ENCODE peak calls at places on chromosomes 6 and 20, in four cellular contexts. W, O, L and G are unnamed samples.

GRCh38 chr6:62059898-62060297 is 226.1 kb downstream of the KHDRBS2 start:
- DNase-seq in O (no peak), W (no peak), L (no peak), G (no peak)

GRCh38 chr6:138248878-138249277 is 30.6 kb upstream of the PBOV1 start:
- DNase-seq in W (no peak), O (no peak), L (no peak), G (no peak)

GRCh38 chr20:51749674-51750036 is 18.5 kb downstream of the ATP9A start:
- DNase-seq in O (no peak), L (no peak), W (peak; percentile 36), G (no peak)

GRCh38 chr6:26415791-26416190 is 13.7 kb downstream of the BTN3A1 start:
- DNase-seq in W (peak; percentile 6), L (no peak), O (no peak), G (no peak)

GRCh38 chr20:62059926-62060630 is 5.6 kb downstream of the TAF4 start:
- DNase-seq in O (no peak), W (no peak), L (no peak), G (no peak)

GRCh38 chr20:35042268-35042667 is 50.3 kb downstream of the TRPC4AP start:
- DNase-seq in O (no peak), L (no peak), W (no peak), G (no peak)

GRCh38 chr6:25176466-25176865 is 102.7 kb upstream of the CARMIL1 start:
- DNase-seq in O (no peak), W (no peak), L (no peak), G (no peak)

GRCh38 chr6:105077592-105078463 is 102.0 kb downstream of the POPDC3 start:
- DNase-seq in W (peak; percentile 32), O (no peak), L (peak; percentile 35), G (peak; percentile 50)

GRCh38 chr6:109788687-109789086 is 97.6 kb downstream of the FIG4 start:
- DNase-seq in O (no peak), W (no peak), L (no peak), G (no peak)

GRCh38 chr6:107820571-107821261 is 3.4 kb downstream of the SCML4 start:
- DNase-seq in W (peak; percentile 24), L (no peak), O (no peak), G (peak; percentile 23)

GRCh38 chr6:33609444-33610034 is 11.6 kb upstream of the ITPR3 start:
- DNase-seq in W (peak; percentile 38), L (peak; percentile 41), O (no peak), G (no peak)

GRCh38 chr6:167037762-167038161 is 38.6 kb downstream of the CEP43 start:
- DNase-seq in W (no peak), O (no peak), L (no peak), G (no peak)

GRCh38 chr6:15329154-15329781 is 83.4 kb downstream of the JARID2 start:
- DNase-seq in L (no peak), W (peak; percentile 93), O (no peak), G (peak; percentile 62)

GRCh38 chr6:127900935-127901334 is at the start of gene THEMIS:
- DNase-seq in L (no peak), W (no peak), O (no peak), G (no peak)

GRCh38 chr6:4714961-4715501 is 61.2 kb upstream of the CDYL start:
- DNase-seq in O (no peak), L (no peak), W (peak; percentile 42), G (no peak)

GRCh38 chr20:63315982-63316491 is 23.1 kb downstream of the COL20A1 start:
- DNase-seq in W (no peak), L (no peak), O (no peak), G (no peak)

GRCh38 chr6:16570221-16570553 is 191.1 kb downstream of the ATXN1 start:
- DNase-seq in W (no peak), O (no peak), L (no peak), G (no peak)

GRCh38 chr6:3610206-3610605 is 141.3 kb downstream of the PXDC1 start:
- DNase-seq in L (no peak), W (peak; percentile 76), O (no peak), G (no peak)

GRCh38 chr20:45905505-45906079 is 6.4 kb downstream of the PLTP start:
- DNase-seq in L (no peak), W (peak; percentile 92), O (no peak), G (no peak)

GRCh38 chr6:44569931-44570385 is 182.5 kb downstream of the CDC5L start:
- DNase-seq in L (no peak), W (no peak), O (no peak), G (no peak)

GRCh38 chr6:101401792-101402617 is 8.5 kb downstream of the GRIK2 start:
- DNase-seq in L (no peak), O (no peak), W (no peak), G (peak; percentile 88)

GRCh38 chr20:61449057-61449456 is 197.0 kb downstream of the CDH4 start:
- DNase-seq in W (no peak), L (no peak), O (no peak), G (no peak)

GRCh38 chr6:35787266-35788218 is 6.7 kb downstream of the CLPSL1 start:
- DNase-seq in L (no peak), O (no peak), W (no peak), G (no peak)

GRCh38 chr20:6184086-6184485 is 61.3 kb upstream of the FERMT1 start:
- DNase-seq in L (no peak), W (no peak), O (no peak), G (no peak)

GRCh38 chr6:193773-194310 is 98.4 kb upstream of the DUSP22 start:
- DNase-seq in L (peak; percentile 72), W (no peak), O (no peak), G (no peak)

GRCh38 chr6:134317471-134318131 is at the start of gene SGK1:
- DNase-seq in O (no peak), L (no peak), W (peak; percentile 78), G (peak; percentile 56)

GRCh38 chr6:27650620-27651370 is 177.9 kb upstream of the ZNF184 start:
- DNase-seq in O (no peak), L (no peak), W (peak; percentile 74), G (peak; percentile 80)

GRCh38 chr6:27541212-27541931 is 68.5 kb upstream of the ZNF184 start:
- DNase-seq in O (no peak), W (peak; percentile 52), L (no peak), G (peak; percentile 39)

GRCh38 chr20:37071481-37071911 is 24.3 kb downstream of the RBL1 start:
- DNase-seq in O (no peak), L (no peak), W (peak; percentile 85), G (no peak)

GRCh38 chr6:130890531-130890950 is 63.3 kb downstream of the SMLR1 start:
- DNase-seq in O (no peak), L (no peak), W (no peak), G (no peak)

GRCh38 chr6:37763413-37763812 is 56.1 kb upstream of the ZFAND3 start:
- DNase-seq in W (no peak), O (no peak), L (no peak), G (no peak)

GRCh38 chr20:48066256-48066655 is 281.0 kb upstream of the SULF2 start:
- DNase-seq in O (no peak), W (peak; percentile 60), L (no peak), G (no peak)

GRCh38 chr20:45100563-45101245 is at the start of gene KCNS1:
- DNase-seq in W (no peak), L (no peak), O (peak; percentile 33), G (peak; percentile 72)

GRCh38 chr20:36468149-36469000 is 72.9 kb upstream of the MYL9 start:
- DNase-seq in W (no peak), L (peak; percentile 55), O (no peak), G (no peak)

GRCh38 chr6:27250955-27251671 is 3.6 kb downstream of the PRSS16 start:
- DNase-seq in L (peak; percentile 85), W (peak; percentile 88), O (peak; percentile 90), G (peak; percentile 97)

GRCh38 chr6:156950084-156950483 is 172.9 kb downstream of the ARID1B start:
- DNase-seq in O (no peak), L (no peak), W (no peak), G (no peak)

GRCh38 chr6:22448311-22448711 is 121.1 kb upstream of the HDGFL1 start:
- DNase-seq in W (no peak), O (no peak), L (no peak), G (peak; percentile 63)

GRCh38 chr6:22445946-22446345 is 123.4 kb upstream of the HDGFL1 start:
- DNase-seq in L (no peak), W (no peak), O (no peak), G (no peak)

GRCh38 chr6:22444335-22444734 is 125.0 kb upstream of the HDGFL1 start:
- DNase-seq in W (no peak), O (no peak), L (no peak), G (no peak)

GRCh38 chr6:22447191-22447590 is 122.2 kb upstream of the HDGFL1 start:
- DNase-seq in L (no peak), W (no peak), O (no peak), G (peak; percentile 31)

GRCh38 chr6:22447862-22448261 is 121.5 kb upstream of the HDGFL1 start:
- DNase-seq in L (no peak), O (no peak), W (no peak), G (peak; percentile 66)
- H3K9me3 ChIP-seq in L (no peaks in the 10 kb centered on the region), O (no peaks in the 10 kb centered on the region), W (peaks cover 6% of the 10 kb centered on the region), G (no peaks in the 10 kb centered on the region)

DNA sequence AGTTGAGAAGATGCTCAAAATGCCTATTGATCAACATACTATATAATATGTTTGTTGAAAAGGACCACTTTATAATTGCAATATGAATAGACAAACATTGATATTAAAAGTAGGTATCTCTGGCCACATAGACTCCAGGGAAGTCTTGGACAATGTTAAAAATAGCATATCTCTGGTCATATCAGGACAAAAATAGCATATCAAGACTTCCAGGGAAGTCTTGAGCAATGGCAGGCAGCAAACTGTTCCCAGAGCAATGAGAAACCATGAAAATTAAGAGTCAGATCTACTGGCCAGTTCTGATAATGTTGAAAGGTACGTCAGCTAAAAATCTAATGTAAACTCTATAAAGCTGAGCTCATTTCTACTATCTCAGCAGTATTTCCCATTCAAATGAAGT is 1130.3 kb upstream of the CITED2 start:
- DNase-seq in L (no peak), W (no peak), O (no peak), G (no peak)
- H3K9me3 ChIP-seq in L (no peaks in the 10 kb centered on the region), W (no peaks in the 10 kb centered on the region), O (no peaks in the 10 kb centered on the region), G (no peaks in the 10 kb centered on the region)

DNA sequence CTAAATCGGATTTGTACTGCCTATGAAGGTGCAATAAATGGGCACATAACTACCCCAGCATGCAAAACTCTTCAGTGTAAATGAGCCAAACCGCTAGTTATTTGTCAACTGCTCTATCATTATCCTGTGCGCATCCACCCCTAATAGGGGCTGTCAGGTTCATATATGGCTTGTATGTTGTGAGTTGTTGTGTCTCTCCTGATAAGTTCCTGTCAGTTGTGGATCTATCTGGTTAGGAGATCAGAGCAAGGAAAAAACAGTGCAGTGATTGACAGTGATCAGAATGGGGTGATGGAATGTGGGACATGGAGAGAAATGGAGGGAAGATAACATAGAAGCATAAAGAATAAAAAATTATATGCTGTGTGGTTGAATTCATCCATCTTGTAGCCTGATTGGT is 686.9 kb upstream of the ID4 start:
- DNase-seq in W (no peak), L (no peak), O (no peak), G (no peak)
- H3K9me3 ChIP-seq in W (no peaks in the 10 kb centered on the region), L (no peaks in the 10 kb centered on the region), O (no peaks in the 10 kb centered on the region), G (no peaks in the 10 kb centered on the region)

DNA sequence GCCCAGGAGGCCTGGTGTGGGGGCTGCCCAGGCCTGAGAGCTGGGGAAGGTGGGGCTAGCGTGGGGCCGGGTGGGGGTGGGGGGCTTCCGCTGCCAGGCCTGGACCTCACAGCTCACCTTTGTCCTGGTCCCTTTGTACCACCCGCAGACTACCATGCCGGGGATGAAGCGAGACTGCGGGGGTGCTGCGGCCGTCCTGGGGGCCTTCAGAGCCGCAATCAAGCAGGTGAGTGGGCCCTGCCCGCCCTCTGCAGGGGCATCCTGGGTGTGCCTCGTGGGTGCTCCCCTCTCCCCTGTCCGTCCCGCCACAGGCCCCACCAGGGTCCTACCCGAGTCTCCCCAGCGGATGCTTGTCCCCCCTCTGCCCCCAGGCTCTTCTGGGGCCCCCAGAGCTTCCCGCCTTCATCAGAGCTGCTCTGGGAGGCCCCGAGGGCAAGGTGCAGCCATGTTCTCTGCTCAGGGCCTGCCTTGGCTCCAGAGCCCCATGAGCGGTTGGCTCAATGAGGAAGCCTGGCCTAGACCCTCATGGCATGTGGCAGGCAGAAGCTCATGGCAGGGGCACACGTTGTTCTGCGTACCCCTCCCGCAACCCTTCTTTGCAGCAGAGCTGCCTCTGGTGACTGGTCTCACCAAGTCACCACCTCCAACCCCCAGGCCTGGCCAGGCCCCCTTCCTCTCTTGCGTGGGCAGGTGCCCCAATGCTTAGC is 14.5 kb downstream of the NPEPL1 start:
- DNase-seq in O (no peak), W (no peak), L (no peak), G (no peak)
- H3K9me3 ChIP-seq in O (no peaks in the 10 kb centered on the region), W (no peaks in the 10 kb centered on the region), L (no peaks in the 10 kb centered on the region), G (no peaks in the 10 kb centered on the region)